ENCODE peak calls at places on chromosomes 11 and 22, in seven cellular contexts. R, Z, P, G, B, V and Y are unnamed samples.

GRCh38 chr11:120666121-120666639 is 154.6 kb downstream of the GRIK4 start:
- DNase-seq in V (no peak), P (peak), Z (no peak), R (no peak), B (no peak), G (no peak), Y (no peak)

GRCh38 chr11:132408877-132409276 is 1038.5 kb downstream of the NTM start:
- DNase-seq in V (no peak), B (no peak), Z (no peak), P (no peak), R (peak), G (no peak), Y (no peak)

GRCh38 chr11:45554230-45554967 is 111.0 kb downstream of the CHST1 start:
- DNase-seq in R (no peak), V (no peak), Z (no peak), P (no peak), G (no peak), B (no peak), Y (no peak)

GRCh38 chr11:65442952-65443351 is 20.4 kb downstream of the NEAT1 start:
- DNase-seq in Z (no peak), V (peak), P (no peak), R (no peak), B (no peak), G (no peak), Y (peak)

GRCh38 chr22:33557836-33558235 is 362.4 kb downstream of the LARGE1 start:
- DNase-seq in G (no peak), V (no peak), B (no peak), Z (no peak), P (no peak), R (no peak), Y (no peak)

GRCh38 chr11:849951-850776 is 7.5 kb downstream of the TSPAN4 start:
- DNase-seq in V (no peak), R (no peak), B (no peak), P (no peak), G (peak), Z (no peak), Y (no peak)

GRCh38 chr11:61866231-61866957 is 25.0 kb downstream of the FADS3 start:
- DNase-seq in G (no peak), V (peak), R (no peak), P (no peak), Z (no peak), B (no peak), Y (no peak)

GRCh38 chr11:47187723-47188122 is 1.5 kb upstream of the PACSIN3 start:
- DNase-seq in V (no peak), B (no peak), G (peak), Z (no peak), R (no peak), P (no peak), Y (no peak)

GRCh38 chr11:34192481-34193401 is 87.3 kb downstream of the NAT10 start:
- DNase-seq in R (no peak), P (no peak), V (no peak), Z (peak), G (peak), B (no peak), Y (no peak)

GRCh38 chr11:13837286-13837685 is 125.2 kb upstream of the SPON1 start:
- DNase-seq in Z (peak), B (no peak), R (no peak), P (no peak), G (no peak), V (no peak), Y (no peak)

GRCh38 chr11:93131709-93132108 is 66.1 kb downstream of the SLC36A4 start:
- DNase-seq in G (no peak), Z (no peak), V (peak), P (peak), B (no peak), R (no peak), Y (no peak)

GRCh38 chr11:832529-833113 is at the start of gene CD151:
- DNase-seq in B (peak), P (no peak), G (peak), R (no peak), V (peak), Z (no peak), Y (peak)

GRCh38 chr11:2779981-2780849 is 80.4 kb upstream of the KCNQ1OT1 start:
- DNase-seq in B (peak), P (peak), V (peak), G (peak), Z (no peak), R (no peak), Y (no peak)

GRCh38 chr11:73950869-73951710 is at the start of gene DNAJB13:
- DNase-seq in R (peak), P (peak), Z (peak), V (peak), G (peak), B (peak), Y (peak)

GRCh38 chr11:64201524-64201923 is 5.0 kb upstream of the FERMT3 start:
- DNase-seq in B (no peak), P (no peak), Z (no peak), R (no peak), V (no peak), G (no peak), Y (no peak)

GRCh38 chr22:31350410-31350863 is 4.3 kb upstream of the PATZ1 start:
- DNase-seq in P (peak), Z (no peak), B (no peak), R (no peak), G (peak), V (peak), Y (no peak)

GRCh38 chr11:36306888-36307287 is 10.8 kb downstream of the PRR5L start:
- DNase-seq in V (peak), P (peak), G (peak), B (no peak), Z (peak), R (no peak), Y (peak)

GRCh38 chr11:35214792-35215193 is 75.8 kb downstream of the CD44 start:
- DNase-seq in P (no peak), G (no peak), Z (peak), V (no peak), B (no peak), R (no peak), Y (no peak)

GRCh38 chr11:74330065-74330858 is 18.8 kb upstream of the P4HA3 start:
- DNase-seq in G (no peak), B (no peak), P (no peak), R (no peak), V (no peak), Z (no peak), Y (no peak)

GRCh38 chr22:21936151-21936778 is 16.4 kb downstream of the PPM1F start:
- DNase-seq in G (no peak), P (no peak), Z (no peak), R (no peak), V (peak), B (no peak), Y (no peak)

GRCh38 chr11:66136752-66137123 is 66.7 kb downstream of the PACS1 start:
- DNase-seq in V (no peak), Z (no peak), B (no peak), G (no peak), R (no peak), P (peak), Y (no peak)

GRCh38 chr11:15685311-15685710 is 570.6 kb downstream of the INSC start:
- DNase-seq in V (no peak), Z (no peak), B (peak), G (peak), P (no peak), R (no peak), Y (no peak)

GRCh38 chr11:43567396-43567975 is 113.1 kb upstream of the HSD17B12 start:
- DNase-seq in R (no peak), G (peak), V (peak), B (no peak), Z (peak), P (peak), Y (peak)

GRCh38 chr11:67585911-67586310 is 2.3 kb downstream of the GSTP1 start:
- DNase-seq in Z (no peak), B (no peak), P (no peak), G (no peak), R (no peak), V (no peak), Y (no peak)

GRCh38 chr11:71446150-71446549 is 2.0 kb downstream of the DHCR7 start:
- DNase-seq in R (no peak), G (no peak), Z (no peak), P (no peak), B (no peak), V (no peak), Y (no peak)

GRCh38 chr11:117384045-117384444 is 56.4 kb downstream of the CEP164 start:
- DNase-seq in V (no peak), G (no peak), P (peak), Z (no peak), R (no peak), B (no peak), Y (no peak)

GRCh38 chr11:64725601-64726139 is 2.7 kb upstream of the NRXN2 start:
- DNase-seq in G (no peak), Z (no peak), R (no peak), V (no peak), P (no peak), B (no peak), Y (no peak)

GRCh38 chr11:114179234-114179941 is 116.8 kb upstream of the NNMT start:
- DNase-seq in Z (no peak), B (no peak), V (peak), R (no peak), P (no peak), G (no peak), Y (no peak)

GRCh38 chr11:111452817-111453607 is 59.2 kb downstream of the BTG4 start:
- DNase-seq in G (peak), Z (no peak), R (no peak), P (no peak), B (no peak), V (no peak), Y (no peak)

GRCh38 chr11:116691779-116692178 is 81.0 kb downstream of the BUD13 start:
- DNase-seq in V (peak), Z (peak), B (peak), P (peak), G (peak), R (no peak), Y (peak)

GRCh38 chr11:112637046-112637445 is 324.2 kb upstream of the NCAM1 start:
- DNase-seq in B (no peak), R (no peak), P (no peak), V (no peak), G (no peak), Z (no peak), Y (no peak)

GRCh38 chr11:35927730-35928129 is 16.1 kb upstream of the LDLRAD3 start:
- DNase-seq in B (no peak), Z (no peak), V (no peak), P (peak), G (no peak), R (no peak), Y (no peak)

GRCh38 chr11:121439759-121440158 is 12.4 kb upstream of the SORL1 start:
- DNase-seq in R (no peak), P (no peak), G (no peak), Z (no peak), V (no peak), B (no peak), Y (no peak)

GRCh38 chr11:102279641-102280170 is 37.6 kb upstream of the BIRC3 start:
- DNase-seq in B (no peak), G (no peak), P (peak), R (peak), Z (no peak), V (no peak), Y (peak)

GRCh38 chr22:41382098-41382578 is 396 bp downstream of the TEF start:
- DNase-seq in V (peak), Z (no peak), B (no peak), P (no peak), G (peak), R (no peak), Y (peak)
- TF ChIP-seq JUND in V (no peak), Z (no peak), B (no peak), P (no peak), G (no peak), R (no peak), Y (no peak)

GRCh38 chr11:126391970-126392637 is 36.6 kb downstream of the ST3GAL4 start:
- DNase-seq in V (peak), B (no peak), G (no peak), R (peak), Z (no peak), P (peak), Y (no peak)

GRCh38 chr11:126390418-126390817 is 34.9 kb downstream of the ST3GAL4 start:
- DNase-seq in B (no peak), P (no peak), V (no peak), Z (no peak), G (no peak), R (no peak), Y (no peak)

GRCh38 chr11:126393143-126393542 is 37.7 kb downstream of the ST3GAL4 start:
- DNase-seq in B (no peak), G (no peak), P (no peak), R (no peak), V (no peak), Z (no peak), Y (no peak)

GRCh38 chr11:126392638-126393023 is 37.1 kb downstream of the ST3GAL4 start:
- DNase-seq in G (no peak), V (no peak), R (no peak), B (no peak), P (no peak), Z (no peak), Y (no peak)

DNA sequence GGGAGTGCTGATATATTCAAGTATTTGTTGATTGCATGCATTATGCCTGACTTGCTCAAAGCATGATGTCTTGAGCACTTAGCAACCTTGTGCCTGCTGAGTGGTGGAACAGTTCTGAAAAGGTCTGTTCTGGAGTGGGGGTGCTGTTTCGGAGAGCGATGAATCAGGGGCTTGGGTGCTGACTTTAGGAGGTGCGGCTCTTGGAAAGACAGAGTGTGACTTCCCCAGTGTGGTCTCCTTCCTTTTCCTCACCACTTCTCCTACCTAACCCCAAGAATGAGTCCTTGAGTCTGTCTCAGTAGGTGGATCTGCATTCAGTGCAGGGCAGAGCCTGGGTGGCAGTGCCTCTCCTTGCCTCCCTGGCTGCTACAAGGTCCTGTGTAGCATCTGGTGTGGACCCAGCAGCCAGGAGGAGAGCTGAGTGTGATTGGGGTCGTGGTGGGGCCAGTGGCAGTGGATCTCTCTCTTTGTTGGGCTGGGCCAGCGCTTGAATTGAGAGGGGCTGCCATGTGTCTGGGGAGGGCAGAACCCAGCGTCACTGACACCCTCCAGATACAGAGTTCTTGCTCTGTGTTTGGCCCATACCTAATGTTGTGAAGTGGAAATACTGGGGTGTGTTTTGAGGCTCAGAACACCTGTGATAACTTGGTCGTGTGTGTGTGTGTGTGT is 35.9 kb downstream of the ST3GAL4 start:
- DNase-seq in R (no peak), B (no peak), P (no peak), G (no peak), Z (no peak), V (no peak), Y (no peak)
- TF ChIP-seq JUND in R (no peak), B (no peak), P (no peak), G (no peak), Z (no peak), V (no peak), Y (no peak)

DNA sequence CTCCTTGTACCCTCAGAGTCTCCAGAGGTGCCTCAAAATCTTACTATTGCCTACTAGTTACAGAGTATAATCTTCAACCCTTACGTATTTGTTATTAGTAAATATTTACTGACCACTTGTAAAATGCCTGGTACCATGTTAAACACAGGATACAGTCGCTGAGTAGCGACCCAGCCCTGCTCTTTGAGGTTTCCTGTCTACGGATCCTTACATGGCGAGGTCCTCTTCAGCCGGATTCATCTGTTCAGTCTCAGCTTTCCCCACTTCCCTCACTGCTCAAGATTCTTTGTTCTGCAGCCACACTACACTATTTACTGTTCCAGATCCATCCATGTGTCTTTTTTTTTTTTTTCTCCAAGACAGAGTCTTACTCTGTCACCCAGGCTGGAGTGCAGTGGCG is 13.2 kb upstream of the TTC36 start:
- DNase-seq in Z (no peak), B (no peak), G (no peak), P (no peak), R (no peak), V (no peak), Y (no peak)
- TF ChIP-seq JUND in Z (no peak), B (no peak), G (no peak), P (no peak), R (no peak), V (no peak), Y (no peak)

DNA sequence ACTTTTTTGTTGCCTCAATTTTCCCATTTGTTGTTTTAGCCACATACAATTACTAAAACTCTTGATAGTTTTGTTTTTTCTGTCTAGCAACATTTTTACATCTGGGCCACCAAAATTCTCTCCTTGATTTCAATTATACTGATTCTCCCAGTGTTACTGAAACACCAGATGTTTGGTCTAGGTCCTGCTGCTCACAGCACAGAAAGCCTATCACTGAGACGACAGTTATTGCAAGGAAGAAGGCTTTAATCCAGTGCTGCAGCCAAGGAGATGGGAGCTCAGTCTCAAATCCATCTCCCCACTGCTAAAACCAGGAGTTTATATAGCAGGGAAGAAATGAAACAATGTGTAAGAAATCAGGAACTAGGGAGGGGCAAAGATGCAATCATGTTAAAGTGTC is 837.7 kb upstream of the CNTN5 start:
- DNase-seq in Z (no peak), B (no peak), V (peak), G (no peak), P (no peak), R (no peak), Y (no peak)
- TF ChIP-seq JUND in Z (no peak), B (no peak), V (no peak), G (no peak), P (no peak), R (no peak), Y (no peak)